ENCODE peak calls at places on chromosomes 5 and 9, in four cellular contexts. G, B, V and L are unnamed samples.

GRCh38 chr5:112929336-112930081 is 7.5 kb upstream of the REEP5 start:
- DNase-seq in B (no peak), V (no peak), G (no peak), L (no peak)

GRCh38 chr9:131608469-131609115 is 63.3 kb downstream of the PRRT1B start:
- DNase-seq in B (no peak), G (peak), V (peak), L (peak)

GRCh38 chr5:113061851-113062631 is 85.4 kb downstream of the DCP2 start:
- DNase-seq in B (no peak), G (no peak), V (no peak), L (no peak)

GRCh38 chr9:27365977-27366376 is 69.0 kb upstream of the EQTN start:
- DNase-seq in G (no peak), B (no peak), V (no peak), L (no peak)

GRCh38 chr5:157778121-157778805 is 34.8 kb downstream of the LSM11 start:
- DNase-seq in V (no peak), B (no peak), G (peak), L (no peak)

GRCh38 chr9:6383551-6384225 is 29.3 kb upstream of the UHRF2 start:
- DNase-seq in G (no peak), B (no peak), V (no peak), L (no peak)

GRCh38 chr5:110956280-110956912 is 115.1 kb upstream of the TSLP start:
- DNase-seq in G (no peak), B (no peak), V (no peak), L (no peak)

GRCh38 chr5:77398896-77399295 is 93.2 kb downstream of the WDR41 start:
- DNase-seq in V (no peak), G (no peak), B (no peak), L (no peak)

GRCh38 chr9:22211588-22212360 is 202.7 kb upstream of the CDKN2B start:
- DNase-seq in V (no peak), G (no peak), B (no peak), L (no peak)

GRCh38 chr9:88023001-88023400 is 48.7 kb upstream of the CDK20 start:
- DNase-seq in B (no peak), V (no peak), G (no peak), L (no peak)

GRCh38 chr5:118946138-118946537 is 42.2 kb downstream of the DTWD2 start:
- DNase-seq in B (no peak), V (no peak), G (no peak), L (no peak)